ENCODE peak calls at places on chromosomes 1 and 21, in five cellular contexts. U is adrenal gland; O is uterus; Z is CD8-positive, alpha-beta memory T cell; K is mucosa of descending colon. A is an unnamed sample.
A peak's percentile ranks its signal among the peaks of the same experiment; 100 is the strongest.

GRCh38 chr1:90831910-90832309 is 114.8 kb upstream of the BARHL2 start:
- DNase-seq in U (no peak), O (no peak), Z (no peak), K (no peak), A (no peak)

GRCh38 chr1:44314401-44314800 is 40.7 kb downstream of the ERI3 start:
- DNase-seq in U (no peak), O (no peak), Z (no peak), K (no peak), A (no peak)

GRCh38 chr21:46500224-46500861 is 41.7 kb downstream of the DIP2A start:
- DNase-seq in U (no peak), O (no peak), Z (no peak), K (no peak), A (no peak)

GRCh38 chr1:24896596-24897262 is 33.3 kb downstream of the RUNX3 start:
- DNase-seq in U (peak; percentile 5), O (no peak), Z (no peak), K (peak; percentile 20), A (no peak)

GRCh38 chr21:34156957-34157356 is 83.6 kb downstream of the MRPS6 start:
- DNase-seq in U (no peak), O (no peak), Z (no peak), K (no peak), A (no peak)

GRCh38 chr1:184641894-184642293 is 112.8 kb downstream of the EDEM3 start:
- DNase-seq in U (peak; percentile 50), O (no peak), Z (no peak), K (no peak), A (no peak)

GRCh38 chr1:170668301-170668789 is 4.4 kb downstream of the PRRX1 start:
- DNase-seq in U (no peak), O (no peak), Z (no peak), K (no peak), A (no peak)

GRCh38 chr1:78340006-78340405 is 150.8 kb upstream of the PTGFR start:
- DNase-seq in U (no peak), O (no peak), Z (no peak), K (no peak), A (no peak)

GRCh38 chr1:27606708-27607238 is 2.8 kb upstream of the AHDC1 start:
- DNase-seq in U (no peak), O (no peak), Z (no peak), K (no peak), A (no peak)

GRCh38 chr1:9270290-9270900 is 22.3 kb upstream of the SPSB1 start:
- DNase-seq in U (no peak), O (no peak), Z (no peak), K (peak; percentile 52), A (no peak)

GRCh38 chr1:23931481-23931880 is 18.3 kb upstream of the CNR2 start:
- DNase-seq in U (no peak), O (no peak), Z (no peak), K (no peak), A (no peak)

GRCh38 chr1:171251741-171252300 is 3.5 kb downstream of the FMO1 start:
- DNase-seq in U (no peak), O (no peak), Z (no peak), K (peak; percentile 53), A (no peak)

GRCh38 chr1:154157520-154158306 is 2.8 kb upstream of the NUP210L start:
- DNase-seq in U (no peak), O (peak; percentile 29), Z (peak; percentile 85), K (no peak), A (no peak)

GRCh38 chr1:12457771-12458170 is 160.2 kb downstream of the DHRS3 start:
- DNase-seq in U (no peak), O (peak; percentile 64), Z (no peak), K (no peak), A (no peak)

GRCh38 chr1:160206421-160207117 is 1.4 kb downstream of the PEA15 start:
- DNase-seq in U (no peak), O (no peak), Z (no peak), K (no peak), A (no peak)

GRCh38 chr1:234998174-234998741 is 130.4 kb downstream of the TOMM20 start:
- DNase-seq in U (no peak), O (peak; percentile 63), Z (no peak), K (peak; percentile 87), A (no peak)

GRCh38 chr1:213136190-213136917 is 85.3 kb downstream of the RPS6KC1 start:
- DNase-seq in U (no peak), O (no peak), Z (no peak), K (no peak), A (no peak)

GRCh38 chr1:46991083-46991923 is 32.2 kb upstream of the CYP4X1 start:
- DNase-seq in U (no peak), O (no peak), Z (no peak), K (no peak), A (no peak)

GRCh38 chr21:37149411-37149810 is 76.4 kb downstream of the TTC3 start:
- DNase-seq in U (no peak), O (no peak), Z (no peak), K (no peak), A (no peak)

GRCh38 chr1:91166106-91166712 is 144.4 kb upstream of the ZNF644 start:
- DNase-seq in U (peak; percentile 39), O (peak; percentile 43), Z (peak; percentile 54), K (peak; percentile 67), A (no peak)

GRCh38 chr1:111417755-111418154 is 9.8 kb downstream of the OVGP1 start:
- DNase-seq in U (no peak), O (no peak), Z (no peak), K (no peak), A (no peak)

GRCh38 chr1:98792123-98792522 is 130.6 kb downstream of the SNX7 start:
- DNase-seq in U (no peak), O (no peak), Z (no peak), K (no peak), A (no peak)

GRCh38 chr1:185244015-185244747 is 72.9 kb downstream of the IVNS1ABP start:
- DNase-seq in U (no peak), O (no peak), Z (no peak), K (no peak), A (no peak)

GRCh38 chr1:150973258-150973825 is 1.3 kb downstream of the CERS2 start:
- DNase-seq in U (peak; percentile 37), O (peak; percentile 28), Z (peak; percentile 51), K (peak; percentile 49), A (no peak)
- H3K4me1 ChIP-seq in U (peaks cover 59% of the 10 kb centered on the region), O (peaks cover 8% of the 10 kb centered on the region), Z (peaks cover 56% of the 10 kb centered on the region), K (peaks cover 46% of the 10 kb centered on the region), A (peaks cover 56% of the 10 kb centered on the region)

GRCh38 chr21:43290529-43291346 is 121.9 kb downstream of the CRYAA start:
- DNase-seq in U (no peak), O (no peak), Z (peak; percentile 41), K (no peak), A (no peak)
- H3K4me1 ChIP-seq in U (no peaks in the 10 kb centered on the region), O (no peaks in the 10 kb centered on the region), Z (no peaks in the 10 kb centered on the region), K (no peaks in the 10 kb centered on the region), A (no peaks in the 10 kb centered on the region)

DNA sequence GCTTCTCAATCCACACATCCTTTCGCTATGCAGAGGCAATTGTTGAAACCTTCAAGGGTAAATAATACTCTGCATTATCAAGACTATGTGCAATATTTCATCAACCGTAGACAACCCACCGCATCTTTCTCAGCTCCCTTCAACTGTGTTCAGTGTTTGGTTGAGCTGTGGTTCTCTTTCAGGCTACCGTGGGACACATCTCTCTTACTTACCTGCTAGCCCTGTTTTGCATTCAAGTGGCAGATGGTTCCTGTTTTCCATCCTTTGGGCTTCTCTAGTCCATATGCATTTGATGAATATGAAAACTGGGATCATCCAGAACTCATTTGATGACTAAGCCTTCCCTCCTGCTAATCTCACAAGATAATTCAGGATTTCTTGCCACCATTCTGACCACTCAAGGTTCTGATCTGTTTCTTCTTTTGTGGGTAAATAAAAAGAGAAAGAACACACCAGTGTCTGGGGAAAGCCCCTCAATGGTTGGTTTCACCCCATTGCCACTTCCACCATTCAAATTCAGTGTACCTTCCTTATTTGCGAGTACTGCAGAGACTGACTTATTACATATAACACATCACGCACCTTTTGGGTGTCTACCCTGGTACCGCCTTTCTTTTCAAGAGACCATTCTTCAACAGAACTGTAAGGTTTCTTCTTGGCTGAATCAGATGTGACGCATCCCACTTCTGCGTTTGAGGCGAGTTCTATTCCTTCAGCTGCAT is 61.7 kb downstream of the BACE2 start:
- DNase-seq in U (no peak), O (no peak), Z (no peak), K (no peak), A (no peak)
- H3K4me1 ChIP-seq in U (no peaks in the 10 kb centered on the region), O (no peaks in the 10 kb centered on the region), Z (no peaks in the 10 kb centered on the region), K (peaks cover 23% of the 10 kb centered on the region), A (no peaks in the 10 kb centered on the region)

GRCh38 chr21:41368361-41369104 is 6.7 kb downstream of the MX2 start:
- DNase-seq in U (no peak), O (no peak), Z (peak; percentile 8), K (no peak), A (no peak)

GRCh38 chr21:41369915-41370839 is 8.3 kb downstream of the MX2 start:
- DNase-seq in U (no peak), O (peak; percentile 11), Z (peak; percentile 69), K (no peak), A (no peak)

GRCh38 chr21:41367598-41368360 is 6.0 kb downstream of the MX2 start:
- DNase-seq in U (no peak), O (no peak), Z (peak; percentile 11), K (no peak), A (peak; percentile 6)

GRCh38 chr21:41370840-41371697 is 9.2 kb downstream of the MX2 start:
- DNase-seq in U (no peak), O (peak; percentile 8), Z (peak; percentile 13), K (no peak), A (no peak)

DNA sequence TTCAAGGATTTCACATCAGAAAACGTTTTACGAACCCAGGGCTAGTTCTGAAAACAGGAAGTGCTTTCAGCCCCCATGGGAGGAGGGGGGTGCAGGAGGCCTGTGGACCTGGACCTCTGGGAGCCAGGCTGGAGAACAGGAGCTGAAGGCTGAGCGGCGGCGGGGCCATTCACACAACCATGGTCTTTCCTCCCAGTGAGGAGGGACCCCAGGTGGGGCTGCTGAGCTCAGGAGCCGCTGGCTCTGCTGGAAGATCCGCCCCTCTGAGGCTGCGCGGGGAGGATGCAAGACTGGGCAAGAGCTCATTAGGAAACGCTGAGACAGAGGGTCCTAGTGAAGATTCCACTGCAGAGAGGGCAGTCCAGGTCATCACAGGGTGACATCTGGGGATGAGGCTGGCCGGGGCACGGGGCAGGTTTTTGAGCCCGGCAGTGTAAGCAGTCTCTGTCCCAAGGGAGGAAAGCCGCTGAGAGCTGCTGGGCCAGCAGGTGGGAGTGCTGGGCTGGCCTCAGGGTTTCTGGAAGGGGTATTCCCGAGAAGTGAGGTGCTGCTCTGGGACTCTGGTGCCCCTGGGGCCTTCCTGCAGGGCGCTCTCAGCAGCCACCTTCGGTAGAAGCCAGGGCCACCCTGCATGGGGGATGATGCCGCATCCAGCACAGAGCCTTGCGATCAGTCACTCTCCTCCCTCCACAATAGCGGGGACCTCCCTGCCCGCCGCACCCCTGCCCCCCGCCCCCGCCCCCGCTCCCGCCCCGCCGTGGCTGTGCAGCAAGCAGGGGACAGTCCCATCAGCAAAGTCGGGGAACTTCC is 7.5 kb downstream of the MX2 start:
- DNase-seq in U (no peak), O (no peak), Z (peak; percentile 65), K (no peak), A (no peak)
- H3K4me1 ChIP-seq in U (no peaks in the 10 kb centered on the region), O (no peaks in the 10 kb centered on the region), Z (peaks cover 56% of the 10 kb centered on the region), K (no peaks in the 10 kb centered on the region), A (peaks cover 20% of the 10 kb centered on the region)

DNA sequence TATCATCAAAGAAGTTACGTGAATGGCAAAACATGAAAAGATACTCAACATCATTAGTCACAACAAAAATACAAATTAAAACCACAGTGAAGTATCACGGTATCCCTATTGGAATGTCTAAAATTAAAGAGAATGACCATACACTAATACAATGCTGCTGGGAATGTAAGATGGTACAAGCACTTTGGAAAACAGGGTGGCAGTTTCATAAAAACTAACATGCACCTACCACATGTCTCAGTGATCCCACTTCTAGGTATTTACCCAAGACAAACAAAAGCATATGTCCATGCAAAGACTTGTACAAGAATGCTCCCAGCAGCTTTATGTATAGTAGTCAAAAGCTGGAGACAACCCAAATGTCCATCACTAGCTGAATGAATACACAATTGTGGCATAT is 69.1 kb downstream of the HSF2BP start:
- DNase-seq in U (no peak), O (no peak), Z (no peak), K (no peak), A (no peak)
- H3K4me1 ChIP-seq in U (peaks cover 18% of the 10 kb centered on the region), O (no peaks in the 10 kb centered on the region), Z (no peaks in the 10 kb centered on the region), K (no peaks in the 10 kb centered on the region), A (no peaks in the 10 kb centered on the region)

A was measured in esophagus squamous epithelium.